ENCODE peak calls at places on chromosome 3, in ten cellular contexts. H, J, Z, F, G, C, M, R, X and V are unnamed samples.

GRCh38 chr3:157373783-157374182 is 62.9 kb upstream of the PTX3 start:
- DNase-seq in J (no peak), H (no peak), C (no peak), F (peak; percentile 72), X (no peak), G (no peak), M (no peak), Z (peak; percentile 32), R (no peak), V (no peak)

GRCh38 chr3:100706365-100706764 is 2.9 kb upstream of the TFG start:
- DNase-seq in M (no peak), C (no peak), G (no peak), R (no peak), F (no peak), Z (peak; percentile 75), X (no peak), J (no peak), H (no peak), V (no peak)

GRCh38 chr3:172846706-172847105 is 96.2 kb downstream of the ECT2 start:
- DNase-seq in M (no peak), C (no peak), Z (peak; percentile 22), X (no peak), J (no peak), H (no peak), G (no peak), F (no peak), R (no peak), V (no peak)

GRCh38 chr3:47003461-47004368 is 24.2 kb downstream of the NBEAL2 start:
- DNase-seq in H (peak; percentile 9), F (no peak), G (peak; percentile 9), R (peak; percentile 42), Z (no peak), M (peak; percentile 13), J (peak; percentile 61), X (no peak), C (no peak), V (no peak)

GRCh38 chr3:139427283-139428060 is 38.0 kb upstream of the COPB2 start:
- DNase-seq in M (no peak), G (no peak), C (peak; percentile 70), H (no peak), F (peak; percentile 33), Z (peak; percentile 87), R (no peak), X (no peak), J (no peak), V (no peak)

GRCh38 chr3:24493951-24494615 is 567 bp downstream of the THRB start:
- DNase-seq in R (no peak), J (peak; percentile 91), Z (peak; percentile 71), C (no peak), X (peak; percentile 78), G (peak; percentile 86), M (peak; percentile 83), F (peak; percentile 80), H (peak; percentile 11), V (peak; percentile 80)

GRCh38 chr3:54653456-54654195 is 274.2 kb downstream of the LRTM1 start:
- DNase-seq in H (no peak), F (no peak), M (no peak), Z (no peak), J (no peak), C (no peak), X (no peak), G (no peak), R (no peak), V (no peak)

GRCh38 chr3:13219077-13219901 is 146.1 kb upstream of the IQSEC1 start:
- DNase-seq in J (no peak), R (no peak), M (no peak), F (no peak), H (no peak), Z (no peak), X (no peak), C (no peak), G (peak; percentile 45), V (no peak)

GRCh38 chr3:150215616-150216015 is 192.5 kb upstream of the TSC22D2 start:
- DNase-seq in H (no peak), R (no peak), F (no peak), J (no peak), X (no peak), M (no peak), Z (no peak), G (no peak), C (no peak), V (no peak)

GRCh38 chr3:150217691-150218090 is 190.4 kb upstream of the TSC22D2 start:
- DNase-seq in X (no peak), M (no peak), F (no peak), Z (no peak), G (no peak), R (no peak), C (no peak), H (no peak), J (no peak), V (no peak)

GRCh38 chr3:150216866-150217600 is 191.1 kb upstream of the TSC22D2 start:
- DNase-seq in H (no peak), F (no peak), M (no peak), C (no peak), X (no peak), R (no peak), J (no peak), Z (no peak), G (no peak), V (no peak)

GRCh38 chr3:150218236-150218635 is 189.9 kb upstream of the TSC22D2 start:
- DNase-seq in R (no peak), F (no peak), Z (no peak), J (no peak), X (no peak), M (no peak), G (no peak), H (no peak), C (no peak), V (no peak)

DNA sequence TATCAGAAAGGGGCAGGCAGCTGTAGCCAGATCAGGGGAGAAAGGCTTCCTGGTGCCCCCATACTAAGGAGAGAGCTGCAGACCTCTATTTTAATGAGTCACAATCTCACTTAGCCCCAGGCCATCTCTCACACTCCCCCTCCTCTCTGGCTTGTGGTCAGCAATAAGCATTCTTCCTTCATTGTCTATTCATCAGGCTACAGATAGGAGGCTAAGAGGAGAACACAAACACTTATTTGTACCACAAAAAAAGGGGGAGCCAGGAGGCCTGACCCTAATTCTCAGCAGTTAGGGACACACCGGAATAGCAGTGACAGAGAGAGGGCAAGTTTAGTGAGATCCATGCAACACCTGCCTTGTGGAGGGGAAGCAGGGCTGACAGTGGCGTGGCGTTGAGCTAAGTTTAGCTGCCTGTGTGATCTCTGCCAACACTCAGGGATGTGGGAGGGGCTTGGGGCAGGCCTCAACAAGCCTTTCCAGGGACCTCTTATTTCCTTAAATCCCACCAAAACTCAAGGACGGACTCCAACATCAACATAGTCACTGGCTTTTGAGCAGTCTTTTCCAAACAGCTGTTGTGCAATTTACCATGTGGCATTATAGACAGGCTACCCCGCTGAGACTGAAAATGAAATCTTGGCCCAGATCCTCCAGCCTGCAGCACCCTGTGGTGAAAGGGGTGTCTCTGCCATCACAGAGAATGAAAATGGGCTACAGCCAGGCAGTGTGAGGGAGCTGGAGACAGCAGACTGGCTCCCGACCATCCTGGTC is 191.9 kb upstream of the TSC22D2 start:
- DNase-seq in G (peak; percentile 47), M (peak; percentile 59), X (no peak), C (no peak), Z (peak; percentile 50), H (peak; percentile 43), F (no peak), J (no peak), R (no peak), V (no peak)
- H3K4me3 ChIP-seq in G (peak overlapping the region; percentile 38), M (no peak overlapping the region), X (no peak overlapping the region), C (no peak overlapping the region), Z (no peak overlapping the region), H (no peak overlapping the region), F (no peak overlapping the region), J (no peak overlapping the region), R (no peak overlapping the region), V (no peak overlapping the region)

GRCh38 chr3:150097588-150097890 is 126.8 kb upstream of the PFN2 start:
- DNase-seq in X (no peak), M (no peak), H (no peak), C (no peak), Z (peak; percentile 87), F (no peak), G (no peak), J (no peak), R (no peak), V (no peak)
- H3K27ac ChIP-seq in X (no peak overlapping the region), M (no peak overlapping the region), H (no peak overlapping the region), C (no peak overlapping the region), Z (peak overlapping the region; percentile 33), F (no peak overlapping the region), G (peak overlapping the region; percentile 90), J (no peak overlapping the region), R (no peak overlapping the region), V (no peak overlapping the region)

DNA sequence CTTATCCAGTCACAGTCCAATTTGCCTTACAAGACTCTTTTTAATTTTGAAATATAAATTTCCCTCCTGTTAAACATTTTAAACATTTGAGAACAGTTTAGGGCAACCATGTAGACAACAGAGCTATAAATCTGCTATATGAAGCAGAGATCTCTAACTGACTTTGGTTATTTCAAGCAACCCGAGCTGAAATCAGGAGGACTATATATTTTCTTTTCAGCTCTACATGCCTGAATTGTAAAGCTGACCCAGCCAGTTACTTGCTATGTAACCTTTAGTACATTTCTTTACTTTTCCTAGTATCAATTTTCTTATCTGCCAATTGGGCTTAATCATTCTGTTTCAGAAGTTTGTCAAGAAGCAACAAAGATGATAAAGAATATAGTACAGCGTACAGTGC is 457.4 kb upstream of the NECTIN3 start:
- DNase-seq in M (no peak), J (no peak), H (no peak), X (no peak), F (no peak), C (no peak), R (no peak), G (no peak), Z (no peak), V (no peak)
- H3K36me3 ChIP-seq in M (no peaks in the 10 kb centered on the region), J (no peaks in the 10 kb centered on the region), H (no peaks in the 10 kb centered on the region), X (no peaks in the 10 kb centered on the region), F (no peaks in the 10 kb centered on the region), C (no peaks in the 10 kb centered on the region), R (no peaks in the 10 kb centered on the region), G (no peaks in the 10 kb centered on the region), Z (no peaks in the 10 kb centered on the region), V (no peaks in the 10 kb centered on the region)

GRCh38 chr3:57692404-57693191 is at the start of gene DENND6A:
- DNase-seq in H (peak; percentile 95), F (peak; percentile 95), G (peak; percentile 97), J (peak; percentile 99), Z (peak; percentile 97), M (peak; percentile 97), C (peak; percentile 97), R (peak; percentile 97), X (peak; percentile 99), V (peak; percentile 99)

GRCh38 chr3:57689367-57690053 is 3.4 kb downstream of the DENND6A start:
- DNase-seq in G (no peak), J (no peak), M (no peak), F (peak; percentile 67), H (no peak), X (no peak), Z (no peak), R (no peak), C (peak; percentile 23), V (no peak)

GRCh38 chr3:57696861-57697321 is 4.0 kb upstream of the DENND6A start:
- DNase-seq in F (no peak), J (no peak), Z (peak; percentile 62), X (no peak), C (no peak), R (no peak), M (no peak), G (no peak), H (no peak), V (no peak)

GRCh38 chr3:57691411-57692133 is 1.3 kb downstream of the DENND6A start:
- DNase-seq in F (no peak), G (no peak), J (no peak), R (no peak), Z (peak; percentile 51), M (no peak), H (peak; percentile 19), X (no peak), C (peak; percentile 12), V (no peak)

GRCh38 chr3:57694146-57694545 is 1.3 kb upstream of the DENND6A start:
- DNase-seq in C (no peak), R (no peak), F (no peak), H (no peak), M (no peak), X (no peak), Z (no peak), G (no peak), J (no peak), V (no peak)
- H3K4me3 ChIP-seq in C (no peak overlapping the region), R (no peak overlapping the region), F (no peak overlapping the region), H (no peak overlapping the region), M (no peak overlapping the region), X (no peak overlapping the region), Z (no peak overlapping the region), G (no peak overlapping the region), J (no peak overlapping the region), V (no peak overlapping the region)